ENCODE peak calls at places on chromosome 1, in eight cellular contexts. O, K, G, L, W, E, P and F are unnamed samples.

GRCh38 chr1:22903113-22903512 is 69.6 kb downstream of the LACTBL1 start:
- DNase-seq in O (no peak), K (no peak), G (no peak), L (no peak), W (no peak), E (no peak), P (no peak), F (no peak)

GRCh38 chr1:220887202-220887867 is 8.1 kb downstream of the HLX start:
- DNase-seq in O (no peak), K (peak), G (no peak), L (no peak), W (peak), E (no peak), P (no peak), F (no peak)

GRCh38 chr1:22349302-22350043 is 102.2 kb upstream of the ZBTB40 start:
- DNase-seq in O (no peak), K (no peak), G (no peak), L (no peak), W (no peak), E (no peak), P (no peak), F (no peak)

GRCh38 chr1:55463814-55464445 is 248.8 kb upstream of the USP24 start:
- DNase-seq in O (peak), K (no peak), G (no peak), L (no peak), W (no peak), E (no peak), P (no peak), F (no peak)

GRCh38 chr1:166920561-166921475 is 44.8 kb upstream of the TADA1 start:
- DNase-seq in O (no peak), K (peak), G (no peak), L (no peak), W (peak), E (no peak), P (no peak), F (no peak)

GRCh38 chr1:173016409-173016808 is 34.3 kb downstream of the TNFSF18 start:
- DNase-seq in O (no peak), K (no peak), G (no peak), L (no peak), W (no peak), E (no peak), P (no peak), F (no peak)

GRCh38 chr1:204207136-204207616 is 6.6 kb downstream of the GOLT1A start:
- DNase-seq in O (peak), K (peak), G (peak), L (peak), W (peak), E (peak), P (peak), F (no peak)

GRCh38 chr1:206591696-206592095 is 20.6 kb downstream of the EIF2D start:
- DNase-seq in O (no peak), K (no peak), G (no peak), L (no peak), W (no peak), E (no peak), P (no peak), F (no peak)

GRCh38 chr1:155983191-155984023 is 5.1 kb upstream of the ARHGEF2 start:
- DNase-seq in O (peak), K (no peak), G (no peak), L (peak), W (peak), E (peak), P (no peak), F (no peak)

GRCh38 chr1:75615664-75616435 is 4.9 kb upstream of the SLC44A5 start:
- DNase-seq in O (no peak), K (peak), G (no peak), L (no peak), W (peak), E (peak), P (no peak), F (no peak)

GRCh38 chr1:101509370-101509769 is 272.6 kb downstream of the S1PR1 start:
- DNase-seq in O (no peak), K (no peak), G (no peak), L (no peak), W (peak), E (no peak), P (no peak), F (no peak)

GRCh38 chr1:93598396-93598795 is 83.2 kb downstream of the BCAR3 start:
- DNase-seq in O (no peak), K (peak), G (no peak), L (no peak), W (no peak), E (no peak), P (no peak), F (no peak)

GRCh38 chr1:12581179-12581578 is 36.8 kb downstream of the DHRS3 start:
- DNase-seq in O (no peak), K (no peak), G (no peak), L (no peak), W (peak), E (no peak), P (no peak), F (no peak)

GRCh38 chr1:248807067-248807737 is 18.5 kb downstream of the SH3BP5L start:
- DNase-seq in O (no peak), K (peak), G (peak), L (no peak), W (peak), E (peak), P (no peak), F (no peak)

GRCh38 chr1:23118957-23119792 is 49.5 kb downstream of the LUZP1 start:
- DNase-seq in O (no peak), K (no peak), G (peak), L (no peak), W (no peak), E (no peak), P (no peak), F (no peak)

GRCh38 chr1:28195780-28196179 is 19.3 kb upstream of the PTAFR start:
- DNase-seq in O (no peak), K (no peak), G (no peak), L (no peak), W (no peak), E (no peak), P (no peak), F (no peak)

GRCh38 chr1:2802421-2802961 is 998 bp upstream of the TTC34 start:
- DNase-seq in O (no peak), K (peak), G (no peak), L (no peak), W (peak), E (no peak), P (no peak), F (no peak)

GRCh38 chr1:230141002-230141648 is 74.1 kb downstream of the GALNT2 start:
- DNase-seq in O (no peak), K (no peak), G (no peak), L (no peak), W (no peak), E (no peak), P (no peak), F (no peak)

GRCh38 chr1:183149273-183149672 is 36.8 kb upstream of the LAMC2 start:
- DNase-seq in O (no peak), K (no peak), G (no peak), L (no peak), W (no peak), E (no peak), P (no peak), F (no peak)

GRCh38 chr1:93753766-93754763 is 72.4 kb upstream of the BCAR3 start:
- DNase-seq in O (no peak), K (no peak), G (no peak), L (no peak), W (no peak), E (peak), P (peak), F (no peak)

GRCh38 chr1:209443975-209444651 is 139.4 kb upstream of the CAMK1G start:
- DNase-seq in O (no peak), K (no peak), G (no peak), L (no peak), W (no peak), E (no peak), P (no peak), F (no peak)

GRCh38 chr1:183685112-183685713 is 32.1 kb upstream of the APOBEC4 start:
- DNase-seq in O (peak), K (no peak), G (peak), L (no peak), W (no peak), E (no peak), P (no peak), F (peak)

GRCh38 chr1:183842817-183843187 is 37.9 kb downstream of the RGL1 start:
- DNase-seq in O (no peak), K (no peak), G (no peak), L (no peak), W (no peak), E (no peak), P (no peak), F (no peak)

GRCh38 chr1:180151508-180151907 is 3.2 kb upstream of the QSOX1 start:
- DNase-seq in O (no peak), K (no peak), G (no peak), L (no peak), W (no peak), E (no peak), P (no peak), F (no peak)

GRCh38 chr1:215407575-215407974 is 159.5 kb upstream of the KCTD3 start:
- DNase-seq in O (peak), K (no peak), G (no peak), L (no peak), W (no peak), E (no peak), P (no peak), F (no peak)

GRCh38 chr1:43383449-43383848 is 6.2 kb downstream of the MED8 start:
- DNase-seq in O (no peak), K (no peak), G (no peak), L (no peak), W (no peak), E (no peak), P (no peak), F (no peak)

GRCh38 chr1:119679223-119679622 is 31.2 kb upstream of the ZNF697 start:
- DNase-seq in O (no peak), K (no peak), G (no peak), L (no peak), W (no peak), E (no peak), P (no peak), F (no peak)

GRCh38 chr1:22790232-22791008 is 79.8 kb downstream of the EPHB2 start:
- DNase-seq in O (no peak), K (no peak), G (no peak), L (no peak), W (peak), E (no peak), P (no peak), F (no peak)

GRCh38 chr1:232377494-232377770 is 252.5 kb downstream of the SIPA1L2 start:
- DNase-seq in O (no peak), K (no peak), G (no peak), L (no peak), W (no peak), E (no peak), P (no peak), F (no peak)

GRCh38 chr1:222140206-222140605 is 398.3 kb upstream of the DUSP10 start:
- DNase-seq in O (no peak), K (no peak), G (no peak), L (no peak), W (no peak), E (no peak), P (no peak), F (no peak)

GRCh38 chr1:155729031-155729898 is 40.4 kb downstream of the DAP3 start:
- DNase-seq in O (peak), K (no peak), G (peak), L (peak), W (peak), E (peak), P (peak), F (no peak)

GRCh38 chr1:209835782-209836298 is 8.1 kb downstream of the UTP25 start:
- DNase-seq in O (no peak), K (no peak), G (no peak), L (no peak), W (no peak), E (no peak), P (no peak), F (no peak)

GRCh38 chr1:34602907-34603306 is 151.9 kb upstream of the GJB5 start:
- DNase-seq in O (no peak), K (no peak), G (no peak), L (no peak), W (no peak), E (no peak), P (no peak), F (no peak)

GRCh38 chr1:156119503-156120209 is 5.1 kb downstream of the LMNA start:
- DNase-seq in O (no peak), K (no peak), G (peak), L (no peak), W (peak), E (no peak), P (no peak), F (no peak)

GRCh38 chr1:3907621-3908165 is 7.6 kb upstream of the C1orf174 start:
- DNase-seq in O (no peak), K (peak), G (no peak), L (no peak), W (no peak), E (no peak), P (no peak), F (no peak)

GRCh38 chr1:214553142-214553710 is 1.8 kb upstream of the PTPN14 start:
- DNase-seq in O (no peak), K (no peak), G (no peak), L (no peak), W (no peak), E (no peak), P (no peak), F (no peak)

GRCh38 chr1:25048728-25049127 is 118.7 kb upstream of the RUNX3 start:
- DNase-seq in O (no peak), K (no peak), G (no peak), L (no peak), W (no peak), E (no peak), P (no peak), F (no peak)

GRCh38 chr1:172818841-172819527 is 160.1 kb downstream of the FASLG start:
- DNase-seq in O (no peak), K (peak), G (peak), L (no peak), W (peak), E (no peak), P (no peak), F (peak)

GRCh38 chr1:26351591-26352337 is 2.2 kb downstream of the CRYBG2 start:
- DNase-seq in O (peak), K (no peak), G (no peak), L (no peak), W (no peak), E (no peak), P (no peak), F (no peak)
- TF ChIP-seq POLR2A in O (no peak), K (no peak), G (no peak), L (no peak), W (no peak), E (no peak), P (no peak), F (no peak)

GRCh38 chr1:219585837-219586465 is 27.0 kb downstream of the ZC3H11B start:
- DNase-seq in O (no peak), K (no peak), G (no peak), L (no peak), W (no peak), E (no peak), P (no peak), F (no peak)
- TF ChIP-seq CTCF in O (no peak), K (no peak), G (no peak), L (no peak), W (no peak), E (no peak), P (no peak), F (no peak)

GRCh38 chr1:1232224-1232800 is at the start of gene B3GALT6:
- DNase-seq in O (no peak), K (no peak), G (no peak), L (no peak), W (no peak), E (no peak), P (no peak), F (no peak)
- TF ChIP-seq POLR2A in O (no peak), K (peak), G (peak), L (peak), W (no peak), E (no peak), P (no peak), F (peak)

GRCh38 chr1:109499081-109499480 is 5.2 kb downstream of the CYB561D1 start:
- DNase-seq in O (no peak), K (no peak), G (no peak), L (no peak), W (no peak), E (no peak), P (no peak), F (no peak)

GRCh38 chr1:109501644-109502367 is 7.7 kb downstream of the AMIGO1 start:
- DNase-seq in O (no peak), K (no peak), G (peak), L (no peak), W (no peak), E (no peak), P (no peak), F (no peak)

GRCh38 chr1:109498161-109498801 is 4.4 kb downstream of the CYB561D1 start:
- DNase-seq in O (no peak), K (no peak), G (peak), L (no peak), W (no peak), E (peak), P (no peak), F (no peak)

GRCh38 chr1:109500886-109501285 is 7.0 kb downstream of the CYB561D1 start:
- DNase-seq in O (no peak), K (no peak), G (no peak), L (no peak), W (no peak), E (peak), P (no peak), F (no peak)

GRCh38 chr1:109499661-109500536 is 6.0 kb downstream of the CYB561D1 start:
- DNase-seq in O (no peak), K (no peak), G (peak), L (no peak), W (no peak), E (no peak), P (no peak), F (no peak)
- TF ChIP-seq CTCF in O (no peak), K (no peak), G (peak), L (peak), W (no peak), E (no peak), P (no peak), F (peak)

GRCh38 chr1:44799770-44800584 is at the start of gene PLK3:
- DNase-seq in O (peak), K (peak), G (peak), L (peak), W (peak), E (peak), P (peak), F (peak)
- TF ChIP-seq POLR2A in O (no peak), K (peak), G (peak), L (peak), W (peak), E (peak), P (peak), F (peak)

GRCh38 chr1:111958075-111958474 is 31.4 kb downstream of the KCND3 start:
- DNase-seq in O (no peak), K (peak), G (no peak), L (no peak), W (no peak), E (no peak), P (no peak), F (no peak)

GRCh38 chr1:111960971-111961370 is 28.5 kb downstream of the KCND3 start:
- DNase-seq in O (no peak), K (peak), G (no peak), L (no peak), W (peak), E (no peak), P (no peak), F (no peak)

GRCh38 chr1:111958911-111959310 is 30.6 kb downstream of the KCND3 start:
- DNase-seq in O (no peak), K (no peak), G (no peak), L (no peak), W (no peak), E (no peak), P (no peak), F (no peak)

GRCh38 chr1:111961773-111962565 is 27.5 kb downstream of the KCND3 start:
- DNase-seq in O (no peak), K (no peak), G (no peak), L (no peak), W (peak), E (no peak), P (no peak), F (no peak)

GRCh38 chr1:111959436-111959835 is 30.0 kb downstream of the KCND3 start:
- DNase-seq in O (no peak), K (peak), G (no peak), L (no peak), W (no peak), E (no peak), P (no peak), F (no peak)
- TF ChIP-seq CTCF in O (no peak), K (no peak), G (peak), L (no peak), W (no peak), E (no peak), P (no peak), F (peak)

GRCh38 chr1:177756161-177756560 is 213.7 kb downstream of the SEC16B start:
- DNase-seq in O (no peak), K (no peak), G (no peak), L (no peak), W (no peak), E (no peak), P (no peak), F (no peak)
- TF ChIP-seq POLR2A in O (no peak), K (no peak), G (no peak), L (no peak), W (no peak), E (no peak), P (no peak), F (no peak)

DNA sequence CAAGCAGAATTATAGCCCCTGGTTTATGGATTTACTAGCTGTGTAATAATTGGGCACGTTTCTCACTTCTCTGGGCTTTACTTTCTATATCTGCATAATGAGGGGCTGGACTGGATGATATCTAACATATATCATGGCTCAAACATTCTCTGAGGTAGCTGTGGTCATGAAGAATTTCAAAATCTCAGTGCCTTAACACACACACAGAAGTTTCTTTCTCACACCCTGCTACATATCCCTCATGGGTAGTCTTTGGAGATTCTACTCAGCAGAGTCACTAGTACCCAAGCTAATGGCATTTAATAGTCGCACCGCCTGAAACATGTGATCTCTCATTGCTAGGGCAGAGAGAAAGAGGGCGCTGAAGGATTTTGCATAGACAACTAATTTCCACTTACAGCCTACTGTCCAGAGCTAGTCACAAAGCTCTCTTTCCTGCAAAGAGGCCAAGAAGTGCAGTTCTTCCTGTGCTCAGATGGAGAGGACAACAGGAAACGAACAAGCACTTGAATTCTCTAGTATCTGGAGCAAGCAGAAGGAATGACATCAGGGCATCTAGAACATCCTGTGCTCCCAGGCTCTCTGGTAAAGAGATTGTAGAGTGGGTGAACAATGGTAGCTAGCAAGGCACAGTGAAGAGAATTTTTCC is 183.5 kb upstream of the PTBP2 start:
- DNase-seq in O (peak), K (no peak), G (peak), L (no peak), W (no peak), E (no peak), P (no peak), F (no peak)
- TF ChIP-seq CTCF in O (no peak), K (no peak), G (no peak), L (no peak), W (peak), E (no peak), P (no peak), F (no peak)

DNA sequence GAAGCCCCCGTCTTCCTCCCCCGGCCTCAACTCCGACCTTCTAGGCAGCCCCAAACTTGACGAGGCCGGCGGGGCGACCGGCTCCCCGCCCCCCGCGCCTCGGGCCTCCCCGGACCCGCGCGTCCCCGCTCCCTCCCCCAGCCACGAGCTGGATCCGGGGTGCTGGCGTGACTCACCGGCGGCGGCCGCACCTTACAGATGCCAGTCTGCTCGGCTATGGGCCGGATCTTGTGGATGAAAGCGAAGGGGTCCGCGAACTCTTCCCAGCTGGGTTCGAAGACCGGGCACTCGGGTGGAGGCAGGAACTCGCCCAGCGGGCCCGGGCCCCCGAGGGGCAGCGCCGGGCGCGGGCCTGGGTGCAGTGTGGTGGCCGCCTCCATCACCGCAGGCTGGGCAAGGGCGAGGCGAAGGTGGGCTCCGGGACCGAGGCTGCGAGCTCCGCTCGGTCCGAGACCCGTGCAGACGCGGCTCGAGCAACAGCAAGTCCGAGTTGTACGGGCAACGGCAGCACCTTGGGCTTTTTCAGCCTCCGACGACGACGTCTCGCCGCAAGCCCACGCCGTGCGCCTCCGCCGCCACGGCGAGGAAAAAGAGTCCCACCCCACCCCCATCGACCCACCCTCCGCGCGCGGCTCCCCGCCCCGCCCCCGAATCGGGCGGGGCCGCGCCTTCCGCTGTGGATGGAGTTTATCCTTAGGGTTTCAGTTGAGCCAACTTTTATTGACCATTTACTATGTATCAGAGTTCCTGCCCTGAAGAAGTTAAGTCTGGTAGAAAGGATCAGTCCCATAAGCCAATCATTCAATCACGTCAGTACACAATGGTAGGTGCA is at the start of gene KDM5B:
- DNase-seq in O (peak), K (peak), G (peak), L (no peak), W (peak), E (peak), P (peak), F (no peak)
- TF ChIP-seq POLR2A in O (no peak), K (no peak), G (peak), L (peak), W (no peak), E (peak), P (no peak), F (peak)

GRCh38 chr1:29698033-29698432 is 461.7 kb downstream of the PTPRU start:
- DNase-seq in O (no peak), K (no peak), G (peak), L (no peak), W (no peak), E (no peak), P (no peak), F (no peak)
- TF ChIP-seq CTCF in O (no peak), K (no peak), G (peak), L (peak), W (no peak), E (no peak), P (no peak), F (peak)